ENCODE peak calls at places on chromosome 19, in five cellular contexts. X, T, V, W and O are unnamed samples.

GRCh38 chr19:5804516-5805464 is at the start of gene NRTN:
- DNase-seq in X (peak), T (no peak), V (peak), W (no peak), O (no peak)

GRCh38 chr19:50912102-50912599 is 956 bp upstream of the KLK4 start:
- DNase-seq in X (no peak), T (no peak), V (no peak), W (no peak), O (no peak)

GRCh38 chr19:5985098-5985783 is 7.3 kb upstream of the RANBP3 start:
- DNase-seq in X (no peak), T (peak), V (no peak), W (no peak), O (peak)

GRCh38 chr19:55437410-55437809 is 5.7 kb downstream of the SHISA7 start:
- DNase-seq in X (no peak), T (peak), V (no peak), W (no peak), O (peak)

GRCh38 chr19:41299755-41300089 is 10.2 kb upstream of the CCDC97 start:
- DNase-seq in X (no peak), T (peak), V (peak), W (no peak), O (peak)

GRCh38 chr19:1779604-1779973 is 26.3 kb downstream of the ONECUT3 start:
- DNase-seq in X (no peak), T (no peak), V (no peak), W (no peak), O (no peak)

GRCh38 chr19:1040476-1041271 is 767 bp downstream of the ABCA7 start:
- DNase-seq in X (peak), T (peak), V (peak), W (peak), O (peak)

GRCh38 chr19:20078696-20079095 is 896 bp downstream of the ZNF90 start:
- DNase-seq in X (no peak), T (peak), V (no peak), W (no peak), O (peak)

GRCh38 chr19:2561895-2562294 is 86.0 kb downstream of the GADD45B start:
- DNase-seq in X (no peak), T (no peak), V (peak), W (no peak), O (no peak)

GRCh38 chr19:20154636-20155035 is 12.4 kb upstream of the ZNF486 start:
- DNase-seq in X (no peak), T (no peak), V (no peak), W (no peak), O (no peak)

GRCh38 chr19:41195675-41196497 is 2.9 kb downstream of the CYP2S1 start:
- DNase-seq in X (no peak), T (peak), V (no peak), W (no peak), O (peak)

GRCh38 chr19:4529924-4530522 is 5.0 kb downstream of the PLIN5 start:
- DNase-seq in X (no peak), T (no peak), V (no peak), W (no peak), O (no peak)

GRCh38 chr19:33497778-33498175 is 23.8 kb downstream of the PEPD start:
- DNase-seq in X (no peak), T (no peak), V (no peak), W (no peak), O (no peak)

GRCh38 chr19:19460258-19460731 is 54.8 kb downstream of the GATAD2A start:
- DNase-seq in X (no peak), T (peak), V (no peak), W (no peak), O (no peak)